ENCODE peak calls at places on chromosome 20, in five cellular contexts. F is WTC11; J is stimulated activated CD8-positive, alpha-beta memory T cell treated with anti-CD3 and anti-CD28 coated beads, Interleukin-4, amount 100 ng/mL, for 1 hour; W is fibroblast of lung; T is hepatocyte. X is an unnamed sample.

GRCh38 chr20:25117961-25118360 is 36.0 kb upstream of the VSX1 start:
- DNase-seq in F (no peak), T (no peak), W (no peak), J (no peak), X (no peak)

GRCh38 chr20:61372151-61373054 is 120.3 kb downstream of the CDH4 start:
- DNase-seq in T (no peak), F (no peak), W (no peak), J (no peak), X (no peak)

GRCh38 chr20:54221996-54222890 is 14.4 kb downstream of the PFDN4 start:
- DNase-seq in W (no peak), J (no peak), T (no peak), F (no peak), X (no peak)

GRCh38 chr20:24918579-24919566 is 30.2 kb upstream of the CST7 start:
- DNase-seq in W (no peak), T (no peak), F (no peak), J (no peak), X (no peak)

GRCh38 chr20:18405826-18406225 is 61.0 kb downstream of the DZANK1 start:
- DNase-seq in W (no peak), T (no peak), J (no peak), F (no peak), X (no peak)

GRCh38 chr20:23122321-23122720 is 36.2 kb upstream of the CD93 start:
- DNase-seq in W (no peak), F (no peak), T (no peak), J (no peak), X (no peak)

GRCh38 chr20:61953789-61954125 is 111.9 kb downstream of the TAF4 start:
- DNase-seq in F (no peak), W (no peak), T (no peak), J (no peak), X (no peak)

GRCh38 chr20:19540401-19540800 is 217.7 kb upstream of the RIN2 start:
- DNase-seq in W (no peak), F (no peak), J (no peak), T (no peak), X (no peak)

GRCh38 chr20:10369723-10370090 is 64.3 kb downstream of the MKKS start:
- DNase-seq in T (peak), J (no peak), W (peak), F (no peak), X (peak)

GRCh38 chr20:44109951-44110361 is 77.0 kb downstream of the JPH2 start:
- DNase-seq in F (peak), W (no peak), J (no peak), T (no peak), X (no peak)

GRCh38 chr20:50267041-50267865 is 76.6 kb downstream of the CEBPB start:
- DNase-seq in F (peak), W (peak), T (peak), J (no peak), X (peak)

GRCh38 chr20:46240065-46240464 is 68.2 kb downstream of the CDH22 start:
- DNase-seq in J (no peak), F (no peak), T (no peak), W (no peak), X (no peak)

GRCh38 chr20:4730782-4731181 is 9.1 kb downstream of the PRND start:
- DNase-seq in F (no peak), J (no peak), T (peak), W (peak), X (peak)

GRCh38 chr20:57266251-57267157 is at the start of gene BMP7:
- DNase-seq in F (peak), T (peak), J (no peak), W (no peak), X (no peak)

GRCh38 chr20:47576516-47577033 is 74.9 kb downstream of the NCOA3 start:
- DNase-seq in W (peak), F (no peak), J (no peak), T (peak), X (peak)

GRCh38 chr20:62755817-62756724 is 40.2 kb upstream of the MRGBP start:
- DNase-seq in F (no peak), W (no peak), T (no peak), J (no peak), X (no peak)

GRCh38 chr20:25065625-25066338 is 7.8 kb upstream of the ACSS1 start:
- DNase-seq in J (no peak), T (peak), W (peak), F (peak), X (peak)

GRCh38 chr20:760751-761417 is 7.4 kb downstream of the SLC52A3 start:
- DNase-seq in F (peak), T (peak), J (no peak), W (no peak), X (no peak)

GRCh38 chr20:52484438-52484837 is 292.9 kb upstream of the ZFP64 start:
- DNase-seq in J (no peak), F (no peak), W (no peak), T (no peak), X (peak)

GRCh38 chr20:51541189-51542032 is 1.1 kb downstream of the NFATC2 start:
- DNase-seq in W (peak), T (peak), J (peak), F (peak), X (peak)

GRCh38 chr20:45012682-45013302 is 46.5 kb downstream of the STK4 start:
- DNase-seq in J (no peak), W (peak), F (no peak), T (no peak), X (peak)

GRCh38 chr20:43846516-43846905 is 68.1 kb upstream of the TOX2 start:
- DNase-seq in W (no peak), F (no peak), J (no peak), T (no peak), X (no peak)

GRCh38 chr20:22555791-22556564 is 28.4 kb downstream of the FOXA2 start:
- DNase-seq in J (no peak), F (no peak), W (no peak), T (no peak), X (no peak)

GRCh38 chr20:10490706-10491105 is 55.6 kb downstream of the SLX4IP start:
- DNase-seq in J (no peak), F (no peak), W (peak), T (no peak), X (peak)

GRCh38 chr20:57953638-57954037 is 243.8 kb upstream of the PMEPA1 start:
- DNase-seq in J (no peak), T (no peak), F (no peak), W (no peak), X (no peak)

GRCh38 chr20:22830138-22830537 is 205.0 kb upstream of the SSTR4 start:
- DNase-seq in T (no peak), F (no peak), J (no peak), W (no peak), X (no peak)